ENCODE peak calls at places on chromosomes 1 and 21, in eight cellular contexts. V, A, J, S, R, Z, E and N are unnamed samples.

GRCh38 chr1:156491151-156491949 is 9.2 kb downstream of the MEF2D start:
- DNase-seq in A (peak), Z (no peak), E (no peak), J (no peak), V (no peak), S (no peak), R (peak), N (peak)

GRCh38 chr21:40029888-40030287 is 162.7 kb downstream of the PCP4 start:
- DNase-seq in Z (no peak), E (no peak), J (no peak), V (no peak), A (no peak), S (no peak), R (no peak), N (no peak)

GRCh38 chr1:215273838-215274516 is 191.4 kb downstream of the KCNK2 start:
- DNase-seq in A (no peak), E (no peak), S (no peak), R (no peak), J (peak), V (no peak), Z (no peak), N (no peak)

GRCh38 chr1:29318724-29319123 is 82.4 kb downstream of the PTPRU start:
- DNase-seq in A (no peak), R (no peak), Z (no peak), E (no peak), S (peak), J (no peak), V (no peak), N (no peak)

GRCh38 chr21:33266050-33266783 is at the start of gene IL10RB:
- DNase-seq in A (peak), R (peak), J (peak), V (peak), E (peak), Z (peak), S (peak), N (peak)

GRCh38 chr1:172567720-172568119 is 34.8 kb downstream of the SUCO start:
- DNase-seq in Z (no peak), V (no peak), A (no peak), S (no peak), E (no peak), J (no peak), R (no peak), N (no peak)

GRCh38 chr1:156502749-156503671 is 2.4 kb upstream of the MEF2D start:
- DNase-seq in V (peak), R (peak), E (peak), J (peak), A (peak), S (peak), Z (peak), N (peak)

GRCh38 chr1:65431111-65431705 is 10.7 kb downstream of the LEPR start:
- DNase-seq in V (no peak), S (no peak), R (peak), E (no peak), A (no peak), J (no peak), Z (no peak), N (no peak)

GRCh38 chr1:173191011-173191410 is 16.1 kb downstream of the TNFSF4 start:
- DNase-seq in E (no peak), A (no peak), Z (no peak), V (no peak), S (no peak), R (no peak), J (peak), N (peak)

GRCh38 chr1:214380986-214381695 is 100.2 kb downstream of the SMYD2 start:
- DNase-seq in Z (no peak), A (no peak), R (no peak), J (no peak), E (no peak), V (no peak), S (no peak), N (no peak)

GRCh38 chr21:25296239-25296638 is 311.0 kb downstream of the MRPL39 start:
- DNase-seq in R (no peak), V (no peak), A (no peak), Z (no peak), S (no peak), E (no peak), J (no peak), N (no peak)

GRCh38 chr1:160282807-160283206 is 2.1 kb downstream of the PEX19 start:
- DNase-seq in V (peak), E (no peak), S (no peak), J (no peak), R (no peak), A (no peak), Z (no peak), N (no peak)

GRCh38 chr21:31145271-31145801 is 107.1 kb upstream of the KRTAP19-8 start:
- DNase-seq in E (no peak), J (no peak), S (no peak), A (no peak), V (no peak), R (no peak), Z (no peak), N (no peak)

GRCh38 chr1:193062698-193063463 is 3.5 kb downstream of the RO60 start:
- DNase-seq in V (no peak), J (peak), R (no peak), A (no peak), E (no peak), S (no peak), Z (no peak), N (no peak)

GRCh38 chr1:166975361-166976129 is at the start of gene ILDR2:
- DNase-seq in V (peak), A (peak), S (peak), E (no peak), R (peak), Z (peak), J (peak), N (no peak)

GRCh38 chr1:59767119-59767518 is 47.6 kb upstream of the HOOK1 start:
- DNase-seq in V (no peak), S (no peak), A (no peak), Z (no peak), J (peak), E (no peak), R (no peak), N (no peak)

GRCh38 chr1:30856260-30856790 is 52.2 kb downstream of the SDC3 start:
- DNase-seq in S (no peak), V (no peak), Z (no peak), R (no peak), J (no peak), A (no peak), E (no peak), N (no peak)

GRCh38 chr1:224198572-224198971 is 15.5 kb downstream of the DEGS1 start:
- DNase-seq in J (peak), Z (no peak), A (no peak), V (no peak), S (no peak), R (no peak), E (no peak), N (no peak)

GRCh38 chr1:151815716-151816327 is 10.6 kb upstream of the LINGO4 start:
- DNase-seq in J (no peak), A (no peak), V (no peak), Z (peak), E (no peak), S (no peak), R (no peak), N (no peak)

GRCh38 chr1:8424539-8425116 is 106.7 kb downstream of the SLC45A1 start:
- DNase-seq in Z (peak), S (peak), R (peak), E (peak), A (peak), J (peak), V (peak), N (peak)

GRCh38 chr1:201119206-201119814 is 7.1 kb upstream of the CACNA1S start:
- DNase-seq in A (peak), Z (peak), R (peak), E (no peak), S (no peak), V (peak), J (peak), N (no peak)

GRCh38 chr1:233780049-233780448 is 124.4 kb upstream of the SLC35F3 start:
- DNase-seq in S (no peak), R (no peak), J (no peak), V (no peak), A (no peak), E (no peak), Z (no peak), N (no peak)
- TF ChIP-seq CTCF in S (no peak), R (no peak), J (no peak), V (no peak), A (no peak), E (no peak), Z (no peak), N (no peak)

GRCh38 chr1:169546087-169546995 is 39.9 kb downstream of the F5 start:
- DNase-seq in J (peak), E (peak), S (peak), A (peak), V (peak), Z (peak), R (peak), N (peak)
- TF ChIP-seq CTCF in J (peak), E (peak), S (peak), A (peak), V (peak), Z (peak), R (peak), N (peak)

GRCh38 chr1:36350659-36351171 is 27.3 kb upstream of the EVA1B start:
- DNase-seq in E (peak), J (peak), S (peak), Z (no peak), R (no peak), V (no peak), A (no peak), N (no peak)

GRCh38 chr1:36352910-36353878 is 29.7 kb upstream of the EVA1B start:
- DNase-seq in E (no peak), R (no peak), S (no peak), A (no peak), J (peak), V (no peak), Z (no peak), N (no peak)

GRCh38 chr1:36349839-36350238 is 26.4 kb upstream of the EVA1B start:
- DNase-seq in S (no peak), A (no peak), E (no peak), V (no peak), R (no peak), Z (no peak), J (no peak), N (no peak)

GRCh38 chr1:36352141-36352909 is 28.9 kb upstream of the EVA1B start:
- DNase-seq in R (no peak), V (no peak), S (no peak), J (no peak), E (no peak), A (no peak), Z (no peak), N (no peak)

DNA sequence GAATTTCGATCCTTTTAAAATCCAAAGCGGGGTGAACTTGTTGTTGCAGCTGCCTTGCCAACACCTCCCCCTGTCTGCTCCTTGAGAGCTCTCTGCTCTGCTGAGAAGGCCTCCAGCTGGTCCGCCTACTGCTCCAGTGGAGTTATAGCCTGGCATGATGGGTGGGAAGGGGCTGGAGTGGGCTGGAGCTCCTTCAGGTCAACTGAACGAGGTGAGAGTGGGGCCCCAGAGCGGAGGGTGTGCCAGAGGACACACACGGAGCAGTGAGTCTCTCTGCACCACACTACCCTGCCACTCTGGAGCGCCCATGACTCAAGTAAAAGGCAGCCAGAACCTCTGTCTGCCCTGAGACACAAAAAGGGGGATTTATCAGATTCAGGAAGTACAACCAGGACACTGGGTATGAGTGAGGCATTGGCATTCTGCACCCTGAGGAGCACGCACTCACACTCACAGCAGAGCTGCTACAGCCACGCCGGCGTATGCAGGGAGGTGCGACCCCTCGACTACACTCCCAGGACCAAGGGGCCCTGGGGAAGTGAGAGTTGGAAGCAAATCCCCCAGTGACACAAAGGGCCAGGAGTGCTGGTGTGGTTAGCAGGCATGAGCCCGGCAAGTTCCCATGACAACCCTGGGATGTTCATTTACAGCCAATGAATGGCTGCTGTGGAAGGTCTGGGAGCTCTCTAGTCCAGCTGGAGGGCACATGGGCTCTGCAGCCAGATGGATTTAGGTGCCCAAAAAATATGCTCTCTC is 28.0 kb upstream of the EVA1B start:
- DNase-seq in S (no peak), Z (no peak), E (peak), V (no peak), J (peak), A (no peak), R (no peak), N (no peak)
- TF ChIP-seq CTCF in S (no peak), Z (no peak), E (no peak), V (no peak), J (peak), A (no peak), R (no peak), N (no peak)

GRCh38 chr1:185668013-185668412 is 66.2 kb upstream of the HMCN1 start:
- DNase-seq in Z (no peak), S (no peak), A (no peak), V (no peak), J (no peak), E (no peak), R (no peak), N (no peak)
- TF ChIP-seq CTCF in Z (no peak), S (no peak), A (no peak), V (no peak), J (no peak), E (no peak), R (no peak), N (no peak)

GRCh38 chr1:216420746-216421145 is 2.5 kb downstream of the USH2A start:
- DNase-seq in V (no peak), Z (no peak), R (no peak), J (no peak), A (no peak), S (no peak), E (no peak), N (no peak)
- TF ChIP-seq CTCF in V (no peak), Z (no peak), R (no peak), J (no peak), A (no peak), S (no peak), E (no peak), N (no peak)

GRCh38 chr1:208089971-208090755 is 154.0 kb downstream of the PLXNA2 start:
- DNase-seq in S (peak), J (no peak), Z (no peak), V (no peak), R (no peak), E (no peak), A (no peak), N (no peak)
- TF ChIP-seq CTCF in S (no peak), J (no peak), Z (no peak), V (no peak), R (no peak), E (no peak), A (no peak), N (no peak)

GRCh38 chr1:203038217-203038741 is 12.0 kb downstream of the PPFIA4 start:
- DNase-seq in J (peak), S (peak), V (no peak), A (peak), Z (no peak), R (no peak), E (peak), N (no peak)
- TF ChIP-seq CTCF in J (no peak), S (no peak), V (no peak), A (no peak), Z (no peak), R (no peak), E (peak), N (no peak)